ENCODE peak calls at places on chromosomes 12 and 14, in eight cellular contexts. U is hippocampal formation, V is SW480, W is islet precursor cell, E is stromal cell of bone marrow, Z is neuronal stem cell, Q is ELF-1, J is putamen. R is an unnamed sample.

GRCh38 chr12:75905975-75906374 is 125.6 kb downstream of the PHLDA1 start:
- DNase-seq in W (no peak), E (no peak), Q (no peak), Z (no peak), J (no peak), U (no peak), V (no peak), R (no peak)

GRCh38 chr12:95790912-95791849 is 617 bp upstream of the NTN4 start:
- DNase-seq in V (peak), Z (peak), J (no peak), Q (peak), W (peak), E (no peak), U (no peak), R (no peak)

GRCh38 chr12:96244826-96245225 is 50.7 kb downstream of the ELK3 start:
- DNase-seq in W (no peak), U (no peak), E (no peak), Q (no peak), V (no peak), J (no peak), Z (no peak), R (no peak)

GRCh38 chr14:22427771-22428228 is 161.2 kb downstream of the DAD1 start:
- DNase-seq in E (peak), U (no peak), W (no peak), Q (peak), Z (no peak), V (no peak), J (no peak), R (no peak)

GRCh38 chr12:1630081-1630826 is 1.2 kb downstream of the WNT5B start:
- DNase-seq in V (peak), W (peak), E (no peak), Z (no peak), J (no peak), Q (peak), U (peak), R (peak)

GRCh38 chr12:22459872-22460490 is 84.4 kb downstream of the C2CD5 start:
- DNase-seq in Q (peak), E (peak), J (peak), Z (peak), U (no peak), W (no peak), V (peak), R (peak)

GRCh38 chr12:107622005-107622404 is 63.6 kb upstream of the PWP1 start:
- DNase-seq in Q (peak), Z (no peak), V (no peak), J (no peak), U (no peak), W (peak), E (no peak), R (no peak)

GRCh38 chr14:53638966-53639365 is 317.7 kb downstream of the BMP4 start:
- DNase-seq in W (no peak), Q (no peak), J (no peak), V (no peak), Z (no peak), U (no peak), E (no peak), R (no peak)

GRCh38 chr12:50525422-50525821 is 20.6 kb downstream of the DIP2B start:
- DNase-seq in W (no peak), U (no peak), Q (no peak), Z (no peak), V (no peak), J (no peak), E (no peak), R (no peak)

GRCh38 chr14:102951034-102951433 is 28.6 kb downstream of the AMN start:
- DNase-seq in Z (no peak), J (peak), W (peak), U (peak), E (no peak), Q (no peak), V (no peak), R (no peak)

GRCh38 chr14:28102814-28103213 is 663.8 kb upstream of the FOXG1 start:
- DNase-seq in Q (no peak), J (no peak), W (peak), U (no peak), Z (no peak), E (no peak), V (no peak), R (no peak)

GRCh38 chr12:96212456-96213375 is 18.5 kb downstream of the ELK3 start:
- DNase-seq in J (no peak), V (peak), U (no peak), W (peak), E (no peak), Q (no peak), Z (no peak), R (no peak)

GRCh38 chr12:91744613-91745012 is 401.0 kb downstream of the BTG1 start:
- DNase-seq in J (no peak), V (no peak), U (no peak), E (no peak), Q (no peak), W (no peak), Z (no peak), R (no peak)

GRCh38 chr12:124332068-124332672 is 37.3 kb downstream of the RFLNA start:
- DNase-seq in Z (no peak), U (no peak), W (peak), V (no peak), Q (no peak), J (no peak), E (no peak), R (no peak)

GRCh38 chr12:67698711-67699603 is 50.4 kb downstream of the DYRK2 start:
- DNase-seq in J (no peak), E (no peak), Q (no peak), U (no peak), V (no peak), Z (no peak), W (no peak), R (no peak)

GRCh38 chr14:76776306-76777251 is 15.3 kb downstream of the VASH1 start:
- DNase-seq in Q (peak), E (no peak), Z (no peak), U (no peak), V (no peak), W (peak), J (no peak), R (no peak)

GRCh38 chr12:55659486-55660385 is 23.0 kb downstream of the OR10P1 start:
- DNase-seq in U (no peak), W (no peak), V (peak), E (peak), Q (peak), J (no peak), Z (no peak), R (no peak)

GRCh38 chr14:23172096-23172495 is 11.4 kb downstream of the SLC7A8 start:
- DNase-seq in J (no peak), Z (no peak), V (peak), E (no peak), Q (no peak), W (peak), U (no peak), R (no peak)

GRCh38 chr14:29851397-29851796 is 76.2 kb downstream of the PRKD1 start:
- DNase-seq in E (peak), Z (no peak), Q (no peak), J (no peak), W (no peak), U (no peak), V (no peak), R (no peak)

GRCh38 chr12:52082988-52083637 is 3.6 kb downstream of the SMIM41 start:
- DNase-seq in E (no peak), U (peak), W (peak), V (peak), J (peak), Q (peak), Z (peak), R (peak)

GRCh38 chr14:102035914-102036313 is 50.9 kb downstream of the HSP90AA1 start:
- DNase-seq in V (no peak), U (no peak), W (no peak), Q (no peak), J (no peak), Z (no peak), E (no peak), R (no peak)

GRCh38 chr12:13205809-13206559 is 9.5 kb downstream of the EMP1 start:
- DNase-seq in U (no peak), Z (no peak), E (peak), J (no peak), V (peak), Q (no peak), W (peak), R (no peak)

GRCh38 chr12:97404549-97404948 is 58.1 kb upstream of the RMST start:
- DNase-seq in V (peak), J (peak), U (peak), W (peak), Z (peak), E (peak), Q (peak), R (peak)

GRCh38 chr12:64452559-64453329 is 824 bp downstream of the TBK1 start:
- DNase-seq in Q (no peak), U (no peak), W (no peak), E (peak), Z (no peak), V (peak), J (no peak), R (peak)

GRCh38 chr14:101903111-101903561 is 61.2 kb upstream of the DYNC1H1 start:
- DNase-seq in V (no peak), J (peak), E (no peak), W (no peak), Q (no peak), Z (no peak), U (peak), R (no peak)

GRCh38 chr12:130011611-130012385 is 108.0 kb upstream of the TMEM132D start:
- DNase-seq in W (no peak), U (no peak), Z (no peak), J (no peak), Q (no peak), V (no peak), E (no peak), R (no peak)

GRCh38 chr14:103372552-103373304 is 12.5 kb upstream of the MARK3 start:
- DNase-seq in Q (peak), J (no peak), V (peak), U (no peak), E (peak), Z (no peak), W (peak), R (no peak)

GRCh38 chr14:50303744-50304471 is 8.1 kb downstream of the L2HGDH start:
- DNase-seq in U (no peak), W (no peak), J (peak), E (no peak), Q (no peak), V (no peak), Z (no peak), R (no peak)

GRCh38 chr14:48127674-48128073 is 452.3 kb upstream of the MDGA2 start:
- DNase-seq in V (no peak), E (no peak), U (no peak), Z (no peak), Q (no peak), J (no peak), W (no peak), R (no peak)

GRCh38 chr12:123532808-123533649 is 490 bp downstream of the RILPL1 start:
- DNase-seq in W (peak), Z (peak), E (peak), J (no peak), U (no peak), V (no peak), Q (peak), R (no peak)

GRCh38 chr14:71586131-71586893 is 345.9 kb upstream of the RGS6 start:
- DNase-seq in E (peak), Q (peak), J (peak), Z (peak), V (no peak), W (peak), U (peak), R (no peak)

GRCh38 chr12:85489194-85489593 is 209.2 kb downstream of the ALX1 start:
- DNase-seq in Z (no peak), W (no peak), V (no peak), Q (no peak), U (no peak), J (no peak), E (no peak), R (no peak)

GRCh38 chr14:104624939-104625338 is 20.4 kb upstream of the TMEM179 start:
- DNase-seq in Q (peak), V (no peak), U (no peak), Z (no peak), J (no peak), W (peak), E (no peak), R (no peak)

R was measured in NCI-H526 treated with DMSO at 0.1 percent for 48 hours.